ENCODE peak calls at places on chromosomes 3 and 15, in six cellular contexts. L is fibroblast of lung, M is upper lobe of right lung, A is body of pancreas, R is HAP-1, W is tibial artery. S is an unnamed sample.

GRCh38 chr15:94047566-94047965 is 183.8 kb upstream of the MCTP2 start:
- DNase-seq in L (no peak), M (no peak), A (no peak), R (no peak), W (no peak), S (no peak)

GRCh38 chr3:53602866-53603265 is 108.5 kb downstream of the CACNA1D start:
- DNase-seq in L (no peak), M (no peak), A (no peak), R (no peak), W (no peak), S (no peak)

GRCh38 chr3:133930341-133930933 is 34.8 kb upstream of the RAB6B start:
- DNase-seq in L (peak; percentile 90), M (no peak), A (no peak), R (peak; percentile 42), W (no peak), S (no peak)

GRCh38 chr15:31016446-31016915 is 25.1 kb upstream of the MTMR10 start:
- DNase-seq in L (peak; percentile 64), M (no peak), A (no peak), R (no peak), W (no peak), S (no peak)

GRCh38 chr3:195221015-195221853 is 49.7 kb downstream of the XXYLT1 start:
- DNase-seq in L (peak; percentile 49), M (peak; percentile 66), A (no peak), R (no peak), W (peak; percentile 48), S (no peak)

GRCh38 chr3:46566040-46566631 is at the start of gene LRRC2:
- DNase-seq in L (peak; percentile 65), M (peak; percentile 67), A (peak; percentile 71), R (peak; percentile 57), W (no peak), S (no peak)

GRCh38 chr15:99566157-99566900 is 545 bp downstream of the MEF2A start:
- DNase-seq in L (no peak), M (peak; percentile 76), A (peak; percentile 43), R (peak; percentile 43), W (peak; percentile 28), S (peak; percentile 64)

GRCh38 chr3:194150252-194150934 is 14.4 kb downstream of the HES1 start:
- DNase-seq in L (no peak), M (no peak), A (no peak), R (no peak), W (no peak), S (no peak)

GRCh38 chr3:108091498-108092259 is 848 bp upstream of the CD47 start:
- DNase-seq in L (no peak), M (no peak), A (peak; percentile 56), R (no peak), W (no peak), S (no peak)

GRCh38 chr3:129575233-129575986 is 31.1 kb downstream of the PLXND1 start:
- DNase-seq in L (no peak), M (no peak), A (no peak), R (no peak), W (no peak), S (no peak)

GRCh38 chr15:42744200-42744599 is 7.3 kb upstream of the CDAN1 start:
- DNase-seq in L (no peak), M (no peak), A (no peak), R (no peak), W (no peak), S (no peak)

GRCh38 chr3:72092778-72093177 is 307.8 kb upstream of the PROK2 start:
- DNase-seq in L (no peak), M (no peak), A (no peak), R (peak; percentile 35), W (no peak), S (no peak)

GRCh38 chr3:135736740-135737139 is 228.8 kb upstream of the PPP2R3A start:
- DNase-seq in L (no peak), M (no peak), A (no peak), R (peak; percentile 63), W (no peak), S (no peak)

GRCh38 chr3:73143821-73144237 is 82.4 kb downstream of the EBLN2 start:
- DNase-seq in L (no peak), M (no peak), A (no peak), R (peak; percentile 58), W (peak; percentile 51), S (no peak)

GRCh38 chr3:115999001-115999400 is 375.7 kb downstream of the GAP43 start:
- DNase-seq in L (no peak), M (no peak), A (no peak), R (no peak), W (no peak), S (no peak)

DNA sequence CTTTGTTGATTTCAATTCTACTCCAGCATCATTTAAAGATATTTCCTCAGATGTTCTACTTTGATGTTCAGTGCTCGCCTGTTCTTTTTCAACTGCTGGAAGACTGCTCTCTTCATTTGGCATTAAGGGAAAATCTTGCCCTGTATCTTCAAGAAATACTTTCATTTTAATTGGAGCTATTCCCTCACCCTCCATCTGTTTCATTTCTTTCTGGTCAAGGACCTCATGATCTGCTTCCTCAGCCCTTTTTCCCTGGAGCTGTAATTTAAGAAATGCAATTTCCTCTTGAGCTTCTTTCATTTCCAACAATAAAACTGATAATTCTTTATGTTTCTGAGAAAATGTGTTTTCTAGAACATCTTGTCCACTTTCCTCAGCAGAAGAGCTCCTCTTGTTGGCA is 37.8 kb upstream of the HCLS1 start:
- DNase-seq in L (no peak), M (no peak), A (no peak), R (no peak), W (no peak), S (no peak)
- H3K36me3 ChIP-seq in L (peaks cover 1% of the 10 kb centered on the region), M (peaks cover 58% of the 10 kb centered on the region), A (no peaks in the 10 kb centered on the region), R (peaks cover 4% of the 10 kb centered on the region), W (peaks cover 59% of the 10 kb centered on the region), S (peaks cover 10% of the 10 kb centered on the region)

GRCh38 chr15:66595332-66595731 is 29.5 kb upstream of the LCTL start:
- DNase-seq in L (no peak), M (no peak), A (no peak), R (no peak), W (no peak), S (no peak)

GRCh38 chr15:66598095-66598815 is 32.5 kb upstream of the LCTL start:
- DNase-seq in L (no peak), M (no peak), A (no peak), R (no peak), W (no peak), S (no peak)

GRCh38 chr15:66594836-66595235 is 29.0 kb upstream of the LCTL start:
- DNase-seq in L (no peak), M (no peak), A (no peak), R (no peak), W (no peak), S (no peak)

GRCh38 chr15:66594344-66594743 is 28.5 kb upstream of the LCTL start:
- DNase-seq in L (no peak), M (no peak), A (no peak), R (no peak), W (no peak), S (no peak)

DNA sequence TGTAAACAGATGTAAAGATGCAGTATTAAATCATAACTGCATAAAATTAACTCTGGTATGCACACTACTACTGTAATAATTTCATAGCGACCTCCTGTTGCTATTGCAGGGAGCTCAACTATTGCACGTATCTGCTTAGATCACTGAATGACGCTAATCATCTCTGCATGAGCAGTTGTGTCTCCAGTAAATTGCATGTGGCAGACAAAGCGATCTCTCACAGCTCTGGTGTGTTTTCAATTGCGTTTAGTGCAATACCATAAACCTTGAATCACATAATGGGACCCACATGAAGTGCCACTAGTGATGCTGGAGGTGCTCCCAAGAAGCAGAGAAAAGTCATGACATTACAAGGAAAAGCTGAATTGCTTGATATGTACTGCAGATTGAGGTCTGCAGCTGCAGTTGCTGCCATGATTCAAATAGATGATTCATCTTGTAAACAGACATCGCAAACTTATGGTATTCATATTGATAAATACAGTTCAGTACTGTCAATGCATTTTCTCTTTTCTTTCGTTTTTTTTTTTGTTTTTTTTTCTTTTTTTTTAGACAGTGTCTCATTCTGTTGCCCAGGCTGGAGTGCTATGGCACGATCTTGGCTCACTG is 30.2 kb upstream of the LCTL start:
- DNase-seq in L (no peak), M (no peak), A (no peak), R (no peak), W (no peak), S (no peak)
- H3K36me3 ChIP-seq in L (no peaks in the 10 kb centered on the region), M (no peaks in the 10 kb centered on the region), A (no peaks in the 10 kb centered on the region), R (no peaks in the 10 kb centered on the region), W (no peaks in the 10 kb centered on the region), S (no peaks in the 10 kb centered on the region)

DNA sequence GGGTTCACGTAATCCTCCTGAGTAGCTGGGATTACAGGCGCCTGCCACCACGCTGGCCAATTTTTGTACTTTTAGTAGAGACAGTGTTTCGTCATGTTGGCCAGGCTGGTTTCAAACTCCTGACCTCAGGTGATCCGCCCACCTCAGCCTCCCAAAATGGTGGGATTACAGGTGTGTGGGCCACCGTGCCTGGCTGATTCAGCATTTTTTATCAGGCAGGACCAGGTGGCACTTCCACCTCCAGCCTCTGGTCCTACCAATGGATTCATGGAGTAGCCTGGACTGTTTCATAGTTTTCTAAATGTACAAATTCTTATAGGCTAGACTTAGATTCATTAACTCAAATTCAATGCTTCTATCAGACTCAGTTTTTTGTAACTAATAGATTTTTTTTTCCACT is 9.4 kb downstream of the VHL start:
- DNase-seq in L (no peak), M (no peak), A (no peak), R (no peak), W (no peak), S (no peak)
- H3K36me3 ChIP-seq in L (peaks cover 2% of the 10 kb centered on the region), M (peaks cover 82% of the 10 kb centered on the region), A (peaks cover 11% of the 10 kb centered on the region), R (peaks cover 57% of the 10 kb centered on the region), W (peaks cover 75% of the 10 kb centered on the region), S (peaks cover 14% of the 10 kb centered on the region)

DNA sequence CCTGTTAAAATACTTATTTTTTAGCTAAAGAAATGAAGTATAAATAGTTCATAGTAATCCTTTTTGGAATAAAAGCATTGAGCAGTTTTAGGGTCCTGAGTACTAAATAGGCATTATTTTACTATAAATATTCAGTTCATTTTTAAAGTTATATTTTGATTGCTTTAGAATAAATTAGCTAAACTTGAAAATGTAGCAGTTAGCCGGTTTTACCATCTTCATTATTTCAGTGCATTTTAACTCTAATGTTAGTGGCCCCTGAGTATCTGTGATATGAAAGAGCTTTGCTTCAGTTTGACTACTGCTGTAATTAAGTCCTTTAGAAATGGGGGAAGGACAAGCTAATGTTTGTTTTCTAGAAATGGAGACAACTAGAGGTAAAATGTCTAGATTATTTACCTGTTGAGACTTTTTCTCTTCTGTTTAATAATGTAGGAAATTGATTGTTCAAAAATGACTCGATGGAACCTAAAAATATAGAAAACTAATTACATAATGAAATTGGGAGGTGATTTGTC is 3.6 kb downstream of the SMC4 start:
- DNase-seq in L (peak; percentile 64), M (no peak), A (no peak), R (no peak), W (no peak), S (no peak)
- H3K36me3 ChIP-seq in L (no peaks in the 10 kb centered on the region), M (peaks cover 7% of the 10 kb centered on the region), A (no peaks in the 10 kb centered on the region), R (peaks cover 71% of the 10 kb centered on the region), W (no peaks in the 10 kb centered on the region), S (no peaks in the 10 kb centered on the region)

DNA sequence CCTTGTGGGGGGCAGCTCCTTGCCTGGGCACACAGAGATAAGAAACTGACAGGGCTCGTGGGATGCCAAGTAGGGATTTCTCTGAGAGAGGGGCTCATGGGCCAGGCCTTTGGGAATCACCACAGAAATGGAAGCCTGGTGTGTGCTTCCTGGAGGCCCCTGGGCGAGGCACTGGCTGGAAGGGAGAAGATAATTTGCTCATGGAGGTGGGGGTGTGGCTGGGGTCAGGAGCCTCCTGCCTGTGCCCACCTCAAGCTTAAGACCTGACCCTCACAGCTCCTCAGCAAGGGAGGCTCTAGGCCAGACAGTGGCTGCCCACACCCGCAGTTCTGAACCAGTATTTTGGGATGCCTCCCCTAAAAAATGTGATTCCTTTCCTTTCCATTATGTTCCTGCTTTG is 16.9 kb upstream of the CPNE9 start:
- DNase-seq in L (no peak), M (no peak), A (no peak), R (no peak), W (no peak), S (no peak)
- H3K36me3 ChIP-seq in L (peaks cover 23% of the 10 kb centered on the region), M (peaks cover 100% of the 10 kb centered on the region), A (peaks cover 15% of the 10 kb centered on the region), R (peaks cover 40% of the 10 kb centered on the region), W (peaks cover 100% of the 10 kb centered on the region), S (peaks cover 69% of the 10 kb centered on the region)

S was measured in GM06990.